ENCODE peak calls at places on chromosomes 3 and 15, in five cellular contexts. M, S, C, O and J are unnamed samples.

GRCh38 chr15:57927091-57927631 is 138.3 kb downstream of the ALDH1A2 start:
- DNase-seq in C (no peak), M (no peak), S (no peak), O (no peak), J (no peak)

GRCh38 chr15:74417230-74417629 is 16.5 kb downstream of the SEMA7A start:
- DNase-seq in M (peak; percentile 89), S (no peak), O (no peak), C (peak; percentile 60), J (no peak)

GRCh38 chr15:74725845-74726773 is 781 bp upstream of the CYP1A1 start:
- DNase-seq in M (peak; percentile 54), O (no peak), S (peak; percentile 24), C (no peak), J (no peak)

GRCh38 chr3:138063416-138063815 is 52.0 kb downstream of the DZIP1L start:
- DNase-seq in O (no peak), M (no peak), S (no peak), C (no peak), J (no peak)

GRCh38 chr3:189167027-189167766 is 4.6 kb upstream of the TPRG1 start:
- DNase-seq in C (peak; percentile 97), S (no peak), O (no peak), M (no peak), J (no peak)

GRCh38 chr3:25856902-25857518 is 67.1 kb downstream of the OXSM start:
- DNase-seq in C (peak; percentile 47), O (no peak), S (peak; percentile 43), M (peak; percentile 69), J (no peak)

GRCh38 chr3:193585530-193585929 is 7.5 kb upstream of the OPA1 start:
- DNase-seq in S (no peak), M (no peak), C (peak; percentile 83), O (no peak), J (no peak)

GRCh38 chr3:164387236-164387635 is 691.1 kb downstream of the SI start:
- DNase-seq in M (no peak), O (no peak), C (no peak), S (no peak), J (no peak)

GRCh38 chr3:57840445-57840844 is 84.3 kb downstream of the SLMAP start:
- DNase-seq in C (no peak), O (no peak), M (no peak), S (no peak), J (no peak)

GRCh38 chr3:173584834-173585831 is 187.6 kb downstream of the NLGN1 start:
- DNase-seq in C (peak; percentile 14), S (peak; percentile 69), M (peak; percentile 73), O (no peak), J (no peak)

GRCh38 chr3:162111861-162112260 is 615.3 kb downstream of the OTOL1 start:
- DNase-seq in M (no peak), O (no peak), C (no peak), S (no peak), J (no peak)

GRCh38 chr3:14411988-14412387 is 9.6 kb downstream of the SLC6A6 start:
- DNase-seq in S (no peak), O (no peak), C (no peak), M (peak; percentile 35), J (no peak)

GRCh38 chr15:59245583-59245982 is 38.9 kb downstream of the LDHAL6B start:
- DNase-seq in S (no peak), O (no peak), M (no peak), C (no peak), J (no peak)

GRCh38 chr15:59250249-59250648 is 43.6 kb downstream of the LDHAL6B start:
- DNase-seq in C (no peak), S (no peak), O (no peak), M (no peak), J (no peak)

GRCh38 chr15:59249816-59250215 is 43.2 kb downstream of the LDHAL6B start:
- DNase-seq in S (no peak), C (no peak), O (no peak), M (no peak), J (no peak)

GRCh38 chr15:59244337-59244736 is 37.7 kb downstream of the LDHAL6B start:
- DNase-seq in M (no peak), S (no peak), C (no peak), O (no peak), J (no peak)

GRCh38 chr15:59247364-59247763 is 40.7 kb downstream of the LDHAL6B start:
- DNase-seq in C (peak; percentile 63), M (peak; percentile 82), S (peak; percentile 84), O (peak; percentile 56), J (no peak)
- TF ChIP-seq CTCF in C (peak; percentile 72), M (peak; percentile 57), S (peak; percentile 64), O (peak; percentile 78), J (peak; percentile 68)

DNA sequence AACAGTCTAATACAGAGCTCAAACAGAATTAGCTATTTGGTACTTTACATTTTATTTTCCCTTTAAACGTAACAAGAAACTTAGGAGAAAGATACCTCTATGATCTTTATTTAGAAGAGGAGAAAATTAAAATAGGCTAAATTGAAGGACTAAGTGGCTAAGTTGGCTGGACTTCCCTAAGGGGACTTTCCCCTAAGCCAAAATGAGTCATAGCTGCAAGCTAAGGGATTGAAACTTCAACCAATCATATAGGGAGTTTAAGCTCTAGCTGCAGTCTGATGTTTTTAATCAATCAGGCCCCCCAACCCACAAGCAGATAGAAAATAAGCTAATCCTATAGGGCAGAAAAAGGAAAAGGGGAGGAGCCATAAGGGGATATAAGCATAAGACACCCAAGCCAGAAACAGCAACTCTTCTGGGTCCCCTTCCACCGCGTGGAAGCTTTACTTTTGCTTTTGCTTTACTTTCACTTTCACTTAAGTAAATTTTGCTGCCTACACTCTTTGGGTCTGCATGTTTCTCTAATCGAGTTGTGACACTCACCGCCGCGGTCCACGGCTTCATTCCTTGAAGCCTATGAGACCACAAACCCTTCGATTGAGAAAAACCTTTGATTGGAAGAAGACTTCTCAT is 1108.5 kb upstream of the EPHA6 start:
- DNase-seq in C (no peak), M (no peak), S (peak; percentile 2), O (no peak), J (no peak)
- TF ChIP-seq CTCF in C (no peak), M (no peak), S (no peak), O (no peak), J (no peak)

GRCh38 chr3:46544771-46545503 is 21.2 kb downstream of the LRRC2 start:
- DNase-seq in S (no peak), M (no peak), O (no peak), C (peak; percentile 51), J (peak; percentile 56)
- TF ChIP-seq CTCF in S (no peak), M (no peak), O (no peak), C (no peak), J (no peak)

GRCh38 chr15:60390231-60390630 is 7.6 kb downstream of the ANXA2 start:
- DNase-seq in C (no peak), O (no peak), M (peak; percentile 33), S (no peak), J (no peak)

GRCh38 chr15:60390931-60391501 is 6.8 kb downstream of the ANXA2 start:
- DNase-seq in M (peak; percentile 95), C (peak; percentile 90), S (peak; percentile 87), O (no peak), J (no peak)

GRCh38 chr15:60391722-60392340 is 6.0 kb downstream of the ANXA2 start:
- DNase-seq in M (peak; percentile 36), S (no peak), O (no peak), C (no peak), J (peak; percentile 8)

GRCh38 chr15:60392986-60393811 is 4.6 kb downstream of the ANXA2 start:
- DNase-seq in C (peak; percentile 98), S (peak; percentile 94), O (peak; percentile 99), M (peak; percentile 99), J (peak; percentile 85)

GRCh38 chr15:60392601-60392985 is 5.2 kb downstream of the ANXA2 start:
- DNase-seq in M (peak; percentile 79), O (no peak), S (peak; percentile 66), C (peak; percentile 71), J (peak; percentile 77)
- TF ChIP-seq CTCF in M (no peak), O (no peak), S (no peak), C (no peak), J (no peak)

GRCh38 chr15:90603893-90604292 is 74.2 kb downstream of the CRTC3 start:
- DNase-seq in S (peak; percentile 26), C (peak; percentile 27), O (no peak), M (peak; percentile 50), J (no peak)
- TF ChIP-seq CTCF in S (peak; percentile 41), C (peak; percentile 40), O (peak; percentile 71), M (peak; percentile 49), J (peak; percentile 42)

GRCh38 chr15:40873625-40874561 is at the start of gene RHOV:
- DNase-seq in O (no peak), S (peak; percentile 43), C (peak; percentile 92), M (peak; percentile 71), J (no peak)
- TF ChIP-seq CTCF in O (no peak), S (peak; percentile 33), C (peak; percentile 38), M (peak; percentile 18), J (peak; percentile 41)

GRCh38 chr3:40504636-40505430 is 1.0 kb upstream of the ZNF620 start:
- DNase-seq in M (peak; percentile 95), C (peak; percentile 98), O (peak; percentile 76), S (peak; percentile 98), J (no peak)

GRCh38 chr3:40511031-40511718 is 5.3 kb downstream of the ZNF620 start:
- DNase-seq in C (no peak), O (no peak), S (no peak), M (no peak), J (no peak)

GRCh38 chr3:40499952-40500351 is 5.9 kb upstream of the ZNF620 start:
- DNase-seq in S (no peak), O (no peak), C (no peak), M (no peak), J (no peak)

DNA sequence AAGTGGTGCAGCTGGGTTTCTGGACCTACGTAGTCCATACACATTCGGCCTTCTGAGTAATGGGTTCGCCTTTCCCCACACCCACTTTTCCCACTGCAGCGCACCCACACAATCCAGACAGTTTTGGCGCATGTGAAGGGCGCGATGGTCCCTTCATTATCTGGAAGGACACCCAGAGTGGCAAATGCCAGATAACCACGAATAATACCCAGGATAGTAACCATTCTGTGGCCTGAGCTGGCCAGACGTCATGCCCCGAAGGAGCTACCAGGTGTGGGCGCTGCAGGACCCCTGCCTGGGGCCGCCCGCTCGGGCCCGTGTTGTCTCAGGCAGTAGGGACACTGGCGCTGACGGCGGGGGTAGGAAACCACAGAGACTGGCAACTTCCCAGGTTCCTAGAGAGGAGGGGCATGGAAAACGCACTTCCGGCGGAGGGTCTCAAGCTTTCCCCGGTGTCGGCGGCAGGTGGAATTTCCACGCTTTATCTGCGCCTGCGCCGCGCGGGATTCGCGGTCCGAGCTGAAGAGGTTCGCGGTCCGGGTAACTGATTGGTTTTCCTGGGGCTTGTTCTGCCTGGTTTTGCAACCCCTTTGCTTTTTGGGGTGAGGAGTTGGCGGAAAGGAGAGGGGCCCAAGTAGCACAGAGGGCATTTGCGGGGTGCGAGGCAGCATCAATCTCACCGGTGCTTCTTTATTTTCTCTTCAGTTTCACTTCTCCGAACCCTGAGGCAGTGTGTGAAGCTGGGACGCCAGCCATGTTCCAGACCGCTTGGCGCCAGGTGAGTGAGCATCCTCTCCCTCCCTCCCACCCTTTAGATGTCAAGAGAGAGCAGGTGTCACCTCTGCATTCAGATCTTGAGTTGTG is at the start of gene ZNF620:
- DNase-seq in C (peak; percentile 27), S (peak; percentile 88), O (no peak), M (peak; percentile 54), J (peak; percentile 90)
- TF ChIP-seq CTCF in C (no peak), S (peak; percentile 34), O (peak; percentile 53), M (peak; percentile 39), J (peak; percentile 45)

DNA sequence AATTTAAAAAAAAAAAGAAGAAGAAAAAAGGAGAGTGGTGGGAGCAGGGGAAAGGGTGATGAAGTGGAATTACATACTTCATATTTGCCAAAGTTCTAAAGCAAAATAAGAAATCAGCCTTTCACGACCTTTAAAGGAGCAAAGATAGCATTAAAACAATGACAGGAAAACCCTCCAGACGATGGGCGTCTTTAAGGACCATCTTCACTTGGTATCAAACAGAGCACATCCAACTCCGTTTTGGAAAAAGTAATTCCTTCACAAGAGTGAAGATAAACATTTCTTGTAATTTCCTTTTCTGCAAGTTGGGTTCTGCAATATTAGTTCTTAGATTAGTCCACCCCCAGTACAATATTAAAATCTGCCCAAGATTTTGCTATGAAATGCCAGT is 32.8 kb downstream of the FRMD4B start:
- DNase-seq in M (no peak), S (no peak), O (no peak), C (no peak), J (no peak)
- TF ChIP-seq CTCF in M (no peak), S (no peak), O (no peak), C (no peak), J (no peak)